ENCODE peak calls at places on chromosomes 4 and X, in four cellular contexts. P is dorsolateral prefrontal cortex, J is H9, F is germinal center. W is an unnamed sample.

GRCh38 chrX:52979993-52980392 is 21.7 kb upstream of the FAM156A start:
- DNase-seq in P (no peak), J (no peak), F (no peak), W (no peak)

GRCh38 chrX:102651968-102652744 is 873 bp downstream of the GPRASP1 start:
- DNase-seq in P (no peak), J (no peak), F (no peak), W (no peak)

GRCh38 chr4:125789018-125789417 is 474.3 kb downstream of the FAT4 start:
- DNase-seq in P (no peak), J (no peak), F (no peak), W (no peak)

GRCh38 chr4:121720109-121720508 is 23.3 kb upstream of the ANXA5 start:
- DNase-seq in P (no peak), J (no peak), F (no peak), W (no peak)

GRCh38 chr4:11428161-11428700 is 463 bp downstream of the HS3ST1 start:
- DNase-seq in P (no peak), J (peak; percentile 39), F (no peak), W (no peak)

GRCh38 chr4:2261853-2262144 is at the start of gene MXD4:
- DNase-seq in P (no peak), J (no peak), F (no peak), W (no peak)

GRCh38 chr4:176547005-176547404 is 227.2 kb downstream of the SPCS3 start:
- DNase-seq in P (no peak), J (no peak), F (no peak), W (no peak)

GRCh38 chrX:115561605-115562491 is 874 bp downstream of the PLS3 start:
- DNase-seq in P (peak; percentile 25), J (peak; percentile 58), F (peak; percentile 2), W (peak; percentile 1)

GRCh38 chr4:186191266-186192067 is at the start of gene CYP4V2:
- DNase-seq in P (peak; percentile 56), J (peak; percentile 75), F (peak; percentile 89), W (peak; percentile 82)

GRCh38 chr4:156177941-156178340 is 224.3 kb upstream of the CTSO start:
- DNase-seq in P (no peak), J (no peak), F (no peak), W (no peak)

GRCh38 chr4:147633113-147633512 is 15.9 kb downstream of the TMEM184C start:
- DNase-seq in P (no peak), J (no peak), F (no peak), W (no peak)

GRCh38 chrX:68731254-68731653 is 83.8 kb downstream of the STARD8 start:
- DNase-seq in P (no peak), J (no peak), F (no peak), W (no peak)

GRCh38 chrX:31993635-31994034 is 921.8 kb upstream of the FTHL17 start:
- DNase-seq in P (no peak), J (no peak), F (no peak), W (no peak)

W was measured in GM19239.